ENCODE peak calls at places on chromosomes 13 and 19, in five cellular contexts. W is A549, K is endothelial cell of umbilical vein, H is HepG2, M is GM12878. L is an unnamed sample.

GRCh38 chr13:78239681-78240080 is 321.1 kb upstream of the EDNRB start:
- DNase-seq in W (no peak), K (no peak), H (no peak), M (no peak), L (peak; percentile 69)

GRCh38 chr19:2332341-2333026 is 4.0 kb downstream of the SPPL2B start:
- DNase-seq in W (no peak), K (no peak), H (no peak), M (peak; percentile 56), L (peak; percentile 94)

GRCh38 chr19:15101479-15102082 is 5.6 kb upstream of the SYDE1 start:
- DNase-seq in W (no peak), K (peak; percentile 75), H (peak; percentile 52), M (no peak), L (peak; percentile 66)

GRCh38 chr19:6811906-6812305 is 39.4 kb downstream of the VAV1 start:
- DNase-seq in W (peak; percentile 56), K (peak; percentile 60), H (peak; percentile 31), M (peak; percentile 12), L (peak; percentile 50)

GRCh38 chr19:31408460-31409124 is 59.4 kb upstream of the TSHZ3 start:
- DNase-seq in W (no peak), K (no peak), H (no peak), M (no peak), L (peak; percentile 74)

GRCh38 chr13:35014606-35015005 is 72.5 kb downstream of the NBEA start:
- DNase-seq in W (no peak), K (no peak), H (no peak), M (no peak), L (no peak)

GRCh38 chr19:7550987-7551761 is 15.7 kb downstream of the PNPLA6 start:
- DNase-seq in W (no peak), K (peak; percentile 35), H (no peak), M (no peak), L (peak; percentile 65)

GRCh38 chr19:27774337-27774736 is 1438.6 kb downstream of the UQCRFS1 start:
- DNase-seq in W (no peak), K (no peak), H (no peak), M (no peak), L (peak; percentile 20)

GRCh38 chr19:43354305-43354627 is 780 bp downstream of the CD177 start:
- DNase-seq in W (no peak), K (no peak), H (no peak), M (no peak), L (no peak)

GRCh38 chr19:13634658-13635057 is 128.4 kb upstream of the CACNA1A start:
- DNase-seq in W (no peak), K (no peak), H (no peak), M (no peak), L (no peak)

GRCh38 chr19:13637664-13638063 is 126.7 kb upstream of the MRI1 start:
- DNase-seq in W (no peak), K (no peak), H (no peak), M (no peak), L (no peak)

GRCh38 chr19:13633522-13633922 is 127.2 kb upstream of the CACNA1A start:
- DNase-seq in W (no peak), K (no peak), H (no peak), M (no peak), L (no peak)

GRCh38 chr19:13629687-13630357 is 123.5 kb upstream of the CACNA1A start:
- DNase-seq in W (no peak), K (no peak), H (no peak), M (no peak), L (peak; percentile 22)

GRCh38 chr19:13633109-13633508 is 126.8 kb upstream of the CACNA1A start:
- DNase-seq in W (no peak), K (peak; percentile 80), H (peak; percentile 64), M (no peak), L (no peak)
- TF ChIP-seq MAX in W (no peak), K (no peak), H (no peak), M (no peak), L (no peak)

GRCh38 chr13:36293497-36293896 is 4.1 kb downstream of the CCDC169 start:
- DNase-seq in W (no peak), K (no peak), H (no peak), M (no peak), L (no peak)

GRCh38 chr13:36297600-36298338 is at the start of gene CCDC169:
- DNase-seq in W (peak; percentile 32), K (peak; percentile 85), H (peak; percentile 5), M (no peak), L (peak; percentile 91)

GRCh38 chr13:36298535-36299068 is 988 bp upstream of the CCDC169 start:
- DNase-seq in W (no peak), K (peak; percentile 13), H (no peak), M (no peak), L (peak; percentile 8)

GRCh38 chr13:36297259-36297599 is 385 bp downstream of the CCDC169 start:
- DNase-seq in W (peak; percentile 7), K (no peak), H (no peak), M (no peak), L (peak; percentile 59)

GRCh38 chr13:36294061-36294460 is 3.6 kb downstream of the CCDC169 start:
- DNase-seq in W (no peak), K (no peak), H (no peak), M (no peak), L (peak; percentile 19)
- TF ChIP-seq POLR2A in W (no peak), K (no peak), H (no peak), M (no peak), L (no peak)

GRCh38 chr13:94178625-94179244 is 300.7 kb downstream of the DCT start:
- DNase-seq in W (no peak), K (no peak), H (peak; percentile 53), M (no peak), L (no peak)
- TF ChIP-seq MYC in W (no peak), K (no peak), H (no peak), M (no peak), L (no peak)

GRCh38 chr13:28743045-28743444 is 24.3 kb upstream of the SLC46A3 start:
- DNase-seq in W (no peak), K (no peak), H (no peak), M (no peak), L (no peak)

GRCh38 chr13:28743499-28744083 is 24.8 kb upstream of the SLC46A3 start:
- DNase-seq in W (no peak), K (no peak), H (no peak), M (no peak), L (no peak)

GRCh38 chr13:28744656-28745055 is 25.9 kb upstream of the SLC46A3 start:
- DNase-seq in W (no peak), K (no peak), H (no peak), M (no peak), L (no peak)

GRCh38 chr13:28746289-28746612 is 27.5 kb upstream of the SLC46A3 start:
- DNase-seq in W (no peak), K (no peak), H (no peak), M (no peak), L (no peak)

GRCh38 chr13:28744091-28744536 is 25.3 kb upstream of the SLC46A3 start:
- DNase-seq in W (no peak), K (peak; percentile 96), H (no peak), M (no peak), L (no peak)
- TF ChIP-seq MAX in W (no peak), K (no peak), H (no peak), M (no peak), L (no peak)

GRCh38 chr13:24225930-24226329 is 65.4 kb downstream of the SPATA13 start:
- DNase-seq in W (no peak), K (no peak), H (no peak), M (no peak), L (no peak)
- TF ChIP-seq POLR2A in W (no peak), K (no peak), H (no peak), M (no peak), L (no peak)

GRCh38 chr19:54390942-54391577 is 24.2 kb upstream of the TTYH1 start:
- DNase-seq in W (no peak), K (peak; percentile 57), H (peak; percentile 70), M (no peak), L (peak; percentile 75)

GRCh38 chr19:54391589-54392061 is 23.6 kb upstream of the TTYH1 start:
- DNase-seq in W (no peak), K (no peak), H (peak; percentile 21), M (no peak), L (no peak)

GRCh38 chr19:54388001-54388802 is 23.5 kb upstream of the LAIR1 start:
- DNase-seq in W (no peak), K (peak; percentile 26), H (no peak), M (no peak), L (peak; percentile 92)

GRCh38 chr19:54389556-54389955 is 24.8 kb upstream of the LAIR1 start:
- DNase-seq in W (no peak), K (no peak), H (no peak), M (no peak), L (peak; percentile 61)

DNA sequence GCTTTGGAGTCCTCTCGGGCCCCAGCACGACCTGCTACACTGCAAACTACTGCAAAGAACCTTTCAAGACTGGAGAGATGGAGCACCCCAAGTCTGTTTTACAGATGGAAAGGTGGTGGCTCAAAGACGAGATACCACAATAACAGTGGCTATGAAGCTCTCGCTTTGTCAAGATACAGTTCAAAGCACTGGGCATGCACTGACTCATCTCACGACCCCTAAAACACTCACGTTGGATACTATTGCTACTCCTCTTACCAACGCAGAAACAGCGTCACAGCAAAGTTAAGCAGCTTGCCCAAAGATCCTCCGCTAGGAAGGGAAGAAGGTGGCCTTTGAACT is 24.0 kb upstream of the LAIR1 start:
- DNase-seq in W (no peak), K (no peak), H (no peak), M (no peak), L (no peak)
- TF ChIP-seq MYC in W (no peak), K (no peak), H (no peak), M (no peak), L (no peak)

DNA sequence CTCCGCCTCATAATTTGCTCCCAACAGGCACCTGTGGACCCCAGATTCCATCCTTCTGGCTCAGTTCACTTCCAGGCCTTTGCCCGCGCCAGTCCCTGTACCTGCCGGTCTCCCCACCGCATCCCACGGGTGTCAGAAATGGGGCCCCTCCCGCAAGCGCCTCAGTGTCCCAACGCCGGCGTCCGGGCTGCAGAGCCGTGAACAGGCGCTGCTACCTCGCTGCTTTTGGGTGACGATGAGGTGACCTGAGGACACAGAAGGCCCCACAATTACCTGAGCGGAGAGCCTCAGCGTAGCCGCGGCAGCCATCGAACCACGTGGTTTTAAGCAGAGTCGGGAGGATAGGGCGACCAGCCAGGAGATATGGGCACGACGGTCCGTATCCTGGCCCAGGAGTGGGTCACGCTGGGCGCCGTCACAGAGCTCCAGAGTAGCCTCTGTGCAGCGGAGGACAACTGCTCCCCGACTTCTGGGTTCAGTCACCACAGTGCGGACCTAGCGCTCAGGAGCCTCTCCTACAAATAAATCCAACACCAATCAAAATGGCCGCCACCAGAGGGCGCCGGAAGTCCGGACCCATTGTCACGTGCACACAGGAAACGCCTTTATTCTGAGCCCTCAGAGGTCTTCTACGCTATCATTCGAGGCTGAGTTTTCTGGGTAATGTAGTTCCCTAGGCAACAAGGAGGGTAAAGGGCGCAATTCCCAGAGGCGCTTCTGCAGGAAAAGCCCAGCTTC is at the start of gene ZNF814:
- DNase-seq in W (peak; percentile 10), K (peak; percentile 37), H (no peak), M (peak; percentile 55), L (peak; percentile 14)
- TF ChIP-seq MAX in W (no peak), K (no peak), H (no peak), M (peak; percentile 53), L (no peak)

GRCh38 chr19:54114340-54114826 is 1.1 kb downstream of the TFPT start:
- DNase-seq in W (no peak), K (peak; percentile 31), H (no peak), M (no peak), L (peak; percentile 76)

GRCh38 chr19:54109651-54110050 is 5.8 kb downstream of the TFPT start:
- DNase-seq in W (no peak), K (no peak), H (no peak), M (no peak), L (no peak)

GRCh38 chr19:54121259-54121658 is 5.7 kb downstream of the PRPF31 start:
- DNase-seq in W (no peak), K (no peak), H (no peak), M (no peak), L (no peak)

GRCh38 chr19:54115071-54116063 is at the start of the genes PRPF31 and TFPT:
- DNase-seq in W (peak; percentile 99), K (peak; percentile 98), H (peak; percentile 96), M (peak; percentile 95), L (peak; percentile 97)
- TF ChIP-seq POLR2A in W (peak; percentile 78), K (peak; percentile 71), H (peak; percentile 75), M (peak; percentile 77), L (peak; percentile 56)